ENCODE peak calls at places on chromosome 9, in six cellular contexts. Q is 8988T, H is GM06990, A is mucosa of gallbladder, Y is HTR-8/SVneo, S is C1 segment of cervical spinal cord. V is an unnamed sample.

GRCh38 chr9:101035098-101035497 is 6.6 kb downstream of the PLPPR1 start:
- DNase-seq in H (no peak), S (no peak), Y (no peak), Q (no peak), A (no peak), V (no peak)

GRCh38 chr9:87226896-87227295 is 270.8 kb upstream of the DAPK1 start:
- DNase-seq in S (no peak), A (no peak), Y (no peak), Q (no peak), H (no peak), V (no peak)

GRCh38 chr9:104927216-104927911 is 591 bp downstream of the ABCA1 start:
- DNase-seq in Q (peak; percentile 45), Y (no peak), H (peak; percentile 54), S (peak; percentile 44), A (peak; percentile 23), V (peak; percentile 52)

GRCh38 chr9:20397348-20397747 is 225.0 kb downstream of the MLLT3 start:
- DNase-seq in Y (no peak), Q (no peak), A (no peak), S (no peak), H (no peak), V (no peak)

GRCh38 chr9:134670042-134670525 is 28.5 kb downstream of the COL5A1 start:
- DNase-seq in H (no peak), S (no peak), Q (no peak), Y (peak; percentile 60), A (no peak), V (no peak)

GRCh38 chr9:133163559-133164208 is at the start of gene GBGT1:
- DNase-seq in Y (peak; percentile 68), Q (peak; percentile 37), A (peak; percentile 64), S (peak; percentile 38), H (peak; percentile 63), V (peak; percentile 79)

GRCh38 chr9:102403514-102403913 is 591.6 kb upstream of the CYLC2 start:
- DNase-seq in Y (no peak), Q (no peak), A (no peak), S (no peak), H (no peak), V (no peak)

GRCh38 chr9:127783111-127783621 is 2.7 kb upstream of the CDK9 start:
- DNase-seq in A (peak; percentile 61), S (peak; percentile 52), H (peak; percentile 82), Q (no peak), Y (no peak), V (peak; percentile 68)

GRCh38 chr9:78940121-78940855 is 631.5 kb upstream of the TLE4 start:
- DNase-seq in H (no peak), S (no peak), Y (no peak), A (no peak), Q (no peak), V (no peak)

GRCh38 chr9:136668983-136669790 is 6.5 kb downstream of the EGFL7 start:
- DNase-seq in Y (no peak), S (no peak), Q (peak; percentile 86), A (no peak), H (no peak), V (no peak)

GRCh38 chr9:33140406-33141360 is 26.5 kb downstream of the B4GALT1 start:
- DNase-seq in S (no peak), H (no peak), Q (no peak), Y (no peak), A (no peak), V (no peak)

GRCh38 chr9:34479316-34479865 is 20.8 kb downstream of the DNAI1 start:
- DNase-seq in H (no peak), S (no peak), Q (no peak), A (no peak), Y (no peak), V (no peak)

GRCh38 chr9:1429328-1429727 is 379.2 kb downstream of the DMRT2 start:
- DNase-seq in S (no peak), Q (no peak), A (no peak), H (no peak), Y (no peak), V (no peak)

GRCh38 chr9:105751761-105752160 is 57.4 kb downstream of the TMEM38B start:
- DNase-seq in Y (no peak), H (no peak), S (no peak), Q (no peak), A (no peak), V (no peak)

GRCh38 chr9:129263836-129264235 is 85.8 kb upstream of the IER5L start:
- DNase-seq in Y (no peak), S (no peak), H (no peak), Q (no peak), A (no peak), V (no peak)

GRCh38 chr9:68462004-68462775 is 78.5 kb downstream of the TMEM252 start:
- DNase-seq in Y (no peak), H (no peak), S (no peak), Q (no peak), A (no peak), V (no peak)

GRCh38 chr9:126852289-126852688 is 8.2 kb upstream of the ZBTB34 start:
- DNase-seq in H (no peak), S (no peak), A (no peak), Q (no peak), Y (no peak), V (no peak)

GRCh38 chr9:14485366-14485765 is 171.4 kb upstream of the NFIB start:
- DNase-seq in S (no peak), Q (no peak), A (no peak), H (no peak), Y (no peak), V (no peak)

GRCh38 chr9:127336708-127337352 is 60.1 kb upstream of the SLC2A8 start:
- DNase-seq in S (no peak), Y (peak; percentile 56), H (no peak), A (peak; percentile 83), Q (peak; percentile 34), V (no peak)

GRCh38 chr9:2427016-2427891 is 194.3 kb upstream of the VLDLR start:
- DNase-seq in Y (no peak), S (no peak), A (no peak), H (no peak), Q (no peak), V (no peak)

GRCh38 chr9:83070257-83070656 is 7.3 kb upstream of the RASEF start:
- DNase-seq in S (no peak), A (no peak), Q (no peak), Y (no peak), H (no peak), V (no peak)

GRCh38 chr9:5488616-5489015 is 21.7 kb upstream of the PDCD1LG2 start:
- DNase-seq in H (no peak), Y (no peak), S (no peak), A (no peak), Q (no peak), V (no peak)

GRCh38 chr9:129962376-129962765 is 80.6 kb downstream of the FNBP1 start:
- DNase-seq in Q (no peak), H (no peak), A (no peak), Y (no peak), S (peak; percentile 31), V (no peak)

GRCh38 chr9:118029425-118029824 is 325.2 kb downstream of the TLR4 start:
- DNase-seq in S (no peak), A (no peak), Q (no peak), H (no peak), Y (no peak), V (no peak)

GRCh38 chr9:136835162-136835931 is 6.9 kb upstream of the AJM1 start:
- DNase-seq in H (peak; percentile 12), S (no peak), Q (no peak), A (no peak), Y (no peak), V (no peak)

GRCh38 chr9:114501786-114502682 is 3.2 kb downstream of the WHRN start:
- DNase-seq in S (peak; percentile 34), Y (no peak), A (no peak), H (no peak), Q (no peak), V (no peak)

GRCh38 chr9:35816708-35817107 is 1.9 kb upstream of the HINT2 start:
- DNase-seq in S (no peak), Q (no peak), Y (no peak), A (no peak), H (no peak), V (no peak)

V was measured in GM20000.